ENCODE peak calls at places on chromosomes 3 and 15, in six cellular contexts. One of them, this sample, is unnamed.

GRCh38 chr3:133330542-133330941 is 69.3 kb upstream of the BFSP2 start:
- DNase-seq in naive thymus-derived CD4-positive, alpha-beta T cell: no peak
- DNase-seq in CD4-positive, alpha-beta memory T cell: no peak
- DNase-seq in fibroblast of lung: no peak
- DNase-seq in dorsolateral prefrontal cortex: no peak
- DNase-seq in transverse colon: no peak
- DNase-seq in this sample: no peak

GRCh38 chr3:133592843-133593242 is 19.4 kb downstream of the CDV3 start:
- DNase-seq in naive thymus-derived CD4-positive, alpha-beta T cell: no peak
- DNase-seq in transverse colon: peak
- DNase-seq in CD4-positive, alpha-beta memory T cell: no peak
- DNase-seq in dorsolateral prefrontal cortex: no peak
- DNase-seq in fibroblast of lung: no peak
- DNase-seq in this sample: no peak

GRCh38 chr3:175238848-175239247 is 379.7 kb downstream of the NAALADL2 start:
- DNase-seq in transverse colon: no peak
- DNase-seq in CD4-positive, alpha-beta memory T cell: no peak
- DNase-seq in fibroblast of lung: no peak
- DNase-seq in dorsolateral prefrontal cortex: no peak
- DNase-seq in naive thymus-derived CD4-positive, alpha-beta T cell: no peak
- DNase-seq in this sample: no peak

GRCh38 chr15:33278816-33279612 is 31.8 kb upstream of the RYR3 start:
- DNase-seq in naive thymus-derived CD4-positive, alpha-beta T cell: no peak
- DNase-seq in dorsolateral prefrontal cortex: no peak
- DNase-seq in transverse colon: no peak
- DNase-seq in CD4-positive, alpha-beta memory T cell: no peak
- DNase-seq in fibroblast of lung: peak
- DNase-seq in this sample: no peak

GRCh38 chr3:128431803-128432300 is 34.8 kb downstream of the DNAJB8 start:
- DNase-seq in dorsolateral prefrontal cortex: no peak
- DNase-seq in naive thymus-derived CD4-positive, alpha-beta T cell: no peak
- DNase-seq in fibroblast of lung: no peak
- DNase-seq in CD4-positive, alpha-beta memory T cell: no peak
- DNase-seq in transverse colon: no peak
- DNase-seq in this sample: no peak

GRCh38 chr15:42286445-42287029 is 13.3 kb upstream of the TMEM87A start:
- DNase-seq in transverse colon: no peak
- DNase-seq in fibroblast of lung: peak
- DNase-seq in CD4-positive, alpha-beta memory T cell: no peak
- DNase-seq in dorsolateral prefrontal cortex: no peak
- DNase-seq in naive thymus-derived CD4-positive, alpha-beta T cell: no peak
- DNase-seq in this sample: no peak

GRCh38 chr3:183518446-183519185 is 36.9 kb downstream of the KLHL6 start:
- DNase-seq in dorsolateral prefrontal cortex: no peak
- DNase-seq in transverse colon: no peak
- DNase-seq in CD4-positive, alpha-beta memory T cell: no peak
- DNase-seq in fibroblast of lung: no peak
- DNase-seq in naive thymus-derived CD4-positive, alpha-beta T cell: no peak
- DNase-seq in this sample: peak

GRCh38 chr15:76840830-76841460 is 64.2 kb downstream of the SCAPER start:
- DNase-seq in fibroblast of lung: peak
- DNase-seq in transverse colon: no peak
- DNase-seq in dorsolateral prefrontal cortex: no peak
- DNase-seq in naive thymus-derived CD4-positive, alpha-beta T cell: no peak
- DNase-seq in CD4-positive, alpha-beta memory T cell: no peak
- DNase-seq in this sample: peak

GRCh38 chr3:158953131-158953530 is 151.3 kb downstream of the MFSD1 start:
- DNase-seq in CD4-positive, alpha-beta memory T cell: no peak
- DNase-seq in fibroblast of lung: no peak
- DNase-seq in transverse colon: no peak
- DNase-seq in dorsolateral prefrontal cortex: no peak
- DNase-seq in naive thymus-derived CD4-positive, alpha-beta T cell: no peak
- DNase-seq in this sample: no peak

GRCh38 chr3:71400986-71401451 is 182.5 kb downstream of the FOXP1 start:
- DNase-seq in dorsolateral prefrontal cortex: no peak
- DNase-seq in transverse colon: no peak
- DNase-seq in fibroblast of lung: no peak
- DNase-seq in CD4-positive, alpha-beta memory T cell: no peak
- DNase-seq in naive thymus-derived CD4-positive, alpha-beta T cell: no peak
- DNase-seq in this sample: no peak

GRCh38 chr15:70328137-70329115 is 230.7 kb upstream of the TLE3 start:
- DNase-seq in fibroblast of lung: peak
- DNase-seq in naive thymus-derived CD4-positive, alpha-beta T cell: no peak
- DNase-seq in dorsolateral prefrontal cortex: no peak
- DNase-seq in transverse colon: peak
- DNase-seq in CD4-positive, alpha-beta memory T cell: no peak
- DNase-seq in this sample: no peak

GRCh38 chr3:101036676-101037075 is 43.5 kb upstream of the ABI3BP start:
- DNase-seq in CD4-positive, alpha-beta memory T cell: no peak
- DNase-seq in transverse colon: no peak
- DNase-seq in dorsolateral prefrontal cortex: no peak
- DNase-seq in fibroblast of lung: no peak
- DNase-seq in naive thymus-derived CD4-positive, alpha-beta T cell: no peak
- DNase-seq in this sample: no peak

GRCh38 chr3:128910006-128910405 is 30.6 kb downstream of the ACAD9 start:
- DNase-seq in naive thymus-derived CD4-positive, alpha-beta T cell: no peak
- DNase-seq in dorsolateral prefrontal cortex: no peak
- DNase-seq in CD4-positive, alpha-beta memory T cell: no peak
- DNase-seq in transverse colon: no peak
- DNase-seq in fibroblast of lung: no peak
- DNase-seq in this sample: no peak

GRCh38 chr3:117146571-117146970 is 437.0 kb downstream of the TUSC7 start:
- DNase-seq in naive thymus-derived CD4-positive, alpha-beta T cell: no peak
- DNase-seq in CD4-positive, alpha-beta memory T cell: no peak
- DNase-seq in dorsolateral prefrontal cortex: no peak
- DNase-seq in transverse colon: no peak
- DNase-seq in fibroblast of lung: no peak
- DNase-seq in this sample: no peak

GRCh38 chr3:189324538-189325138 is 152.9 kb downstream of the TPRG1 start:
- DNase-seq in fibroblast of lung: peak
- DNase-seq in transverse colon: peak
- DNase-seq in CD4-positive, alpha-beta memory T cell: peak
- DNase-seq in naive thymus-derived CD4-positive, alpha-beta T cell: peak
- DNase-seq in dorsolateral prefrontal cortex: no peak
- DNase-seq in this sample: peak

GRCh38 chr15:67547836-67548531 is 5.5 kb downstream of the MAP2K5 start:
- DNase-seq in dorsolateral prefrontal cortex: no peak
- DNase-seq in fibroblast of lung: peak
- DNase-seq in naive thymus-derived CD4-positive, alpha-beta T cell: no peak
- DNase-seq in transverse colon: no peak
- DNase-seq in CD4-positive, alpha-beta memory T cell: no peak
- DNase-seq in this sample: no peak

DNA sequence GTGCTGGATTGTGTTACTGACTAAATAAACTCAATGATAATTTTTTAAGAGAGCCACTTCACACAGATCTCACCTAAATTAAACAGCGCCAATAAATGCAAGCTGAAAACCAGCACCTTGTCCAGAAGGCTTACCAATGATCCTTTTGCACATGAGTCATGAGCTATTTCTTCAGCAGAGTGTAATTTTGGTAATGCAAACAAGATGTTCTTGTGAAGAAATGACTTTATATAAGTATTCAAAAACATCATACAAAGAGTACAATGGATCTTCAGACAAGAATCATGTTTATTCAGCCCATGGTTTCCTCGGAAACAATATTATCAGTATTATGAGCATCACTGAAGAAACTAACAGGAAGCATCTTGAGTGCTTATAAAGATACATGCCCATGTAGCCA is 263.8 kb upstream of the UBE2E2 start:
- DNase-seq in CD4-positive, alpha-beta memory T cell: no peak
- DNase-seq in fibroblast of lung: peak
- DNase-seq in naive thymus-derived CD4-positive, alpha-beta T cell: no peak
- DNase-seq in dorsolateral prefrontal cortex: no peak
- DNase-seq in transverse colon: no peak
- DNase-seq in this sample: no peak
- H3K27ac ChIP-seq in CD4-positive, alpha-beta memory T cell: no peak
- H3K27ac ChIP-seq in fibroblast of lung: no peak
- H3K27ac ChIP-seq in naive thymus-derived CD4-positive, alpha-beta T cell: no peak
- H3K27ac ChIP-seq in dorsolateral prefrontal cortex: peak
- H3K27ac ChIP-seq in transverse colon: no peak
- H3K27ac ChIP-seq in this sample: no peak

DNA sequence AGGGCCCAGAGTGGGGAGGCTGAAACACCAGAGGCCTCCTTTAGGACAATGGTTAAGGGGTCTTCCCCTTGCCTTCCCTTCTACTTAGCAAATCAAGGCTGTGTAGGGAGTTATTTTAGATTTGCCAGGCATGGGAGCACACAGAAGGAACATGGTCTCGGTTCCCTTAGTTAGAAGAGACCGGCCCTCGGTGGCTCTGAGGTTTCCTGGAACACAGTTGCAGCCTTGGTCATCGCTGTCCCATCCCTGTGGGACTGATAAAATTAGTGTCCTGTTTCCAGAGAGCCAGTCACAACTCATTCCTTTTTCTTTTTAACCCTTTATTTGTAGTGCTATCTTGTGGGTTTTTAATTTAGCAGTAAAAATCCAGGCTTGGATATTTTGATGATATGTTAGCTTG is 81.4 kb downstream of the CRTC3 start:
- DNase-seq in fibroblast of lung: no peak
- DNase-seq in naive thymus-derived CD4-positive, alpha-beta T cell: no peak
- DNase-seq in dorsolateral prefrontal cortex: no peak
- DNase-seq in CD4-positive, alpha-beta memory T cell: no peak
- DNase-seq in transverse colon: no peak
- DNase-seq in this sample: no peak
- H3K27ac ChIP-seq in fibroblast of lung: no peak
- H3K27ac ChIP-seq in naive thymus-derived CD4-positive, alpha-beta T cell: no peak
- H3K27ac ChIP-seq in dorsolateral prefrontal cortex: peak
- H3K27ac ChIP-seq in CD4-positive, alpha-beta memory T cell: no peak
- H3K27ac ChIP-seq in transverse colon: peak
- H3K27ac ChIP-seq in this sample: no peak

DNA sequence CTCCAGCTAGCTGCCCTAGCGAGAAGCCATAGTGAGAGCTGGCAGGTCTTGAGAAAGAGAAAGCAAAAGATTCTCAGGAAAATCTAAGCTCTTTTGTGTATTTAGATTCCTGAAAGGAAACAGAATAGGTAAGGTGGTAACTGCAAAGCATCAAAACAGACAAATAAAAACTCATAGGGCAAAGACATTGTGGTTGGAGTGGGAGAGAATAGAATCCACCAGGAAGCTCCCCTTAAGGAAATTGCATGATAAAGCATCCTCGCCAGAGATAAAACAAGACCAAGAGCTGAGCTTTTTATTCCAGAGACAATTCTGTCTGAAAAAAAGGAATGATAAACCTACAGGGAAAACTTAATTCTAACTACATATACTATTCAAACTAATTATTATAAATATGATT is 232.6 kb downstream of the SI start:
- DNase-seq in naive thymus-derived CD4-positive, alpha-beta T cell: no peak
- DNase-seq in CD4-positive, alpha-beta memory T cell: no peak
- DNase-seq in fibroblast of lung: no peak
- DNase-seq in transverse colon: no peak
- DNase-seq in dorsolateral prefrontal cortex: no peak
- DNase-seq in this sample: no peak
- H3K27ac ChIP-seq in naive thymus-derived CD4-positive, alpha-beta T cell: no peak
- H3K27ac ChIP-seq in CD4-positive, alpha-beta memory T cell: no peak
- H3K27ac ChIP-seq in fibroblast of lung: no peak
- H3K27ac ChIP-seq in transverse colon: no peak
- H3K27ac ChIP-seq in dorsolateral prefrontal cortex: no peak
- H3K27ac ChIP-seq in this sample: no peak

GRCh38 chr3:124315215-124316033 is 323.5 kb upstream of the ROPN1 start:
- DNase-seq in CD4-positive, alpha-beta memory T cell: no peak
- DNase-seq in fibroblast of lung: peak
- DNase-seq in naive thymus-derived CD4-positive, alpha-beta T cell: no peak
- DNase-seq in dorsolateral prefrontal cortex: no peak
- DNase-seq in transverse colon: no peak
- DNase-seq in this sample: no peak
- H3K27ac ChIP-seq in CD4-positive, alpha-beta memory T cell: no peak
- H3K27ac ChIP-seq in fibroblast of lung: no peak
- H3K27ac ChIP-seq in naive thymus-derived CD4-positive, alpha-beta T cell: no peak
- H3K27ac ChIP-seq in dorsolateral prefrontal cortex: no peak
- H3K27ac ChIP-seq in transverse colon: no peak
- H3K27ac ChIP-seq in this sample: no peak

GRCh38 chr3:29335921-29336320 is 55.0 kb downstream of the RBMS3 start:
- DNase-seq in transverse colon: no peak
- DNase-seq in naive thymus-derived CD4-positive, alpha-beta T cell: no peak
- DNase-seq in fibroblast of lung: peak
- DNase-seq in CD4-positive, alpha-beta memory T cell: no peak
- DNase-seq in dorsolateral prefrontal cortex: no peak
- DNase-seq in this sample: no peak

GRCh38 chr3:29335438-29335837 is 54.6 kb downstream of the RBMS3 start:
- DNase-seq in naive thymus-derived CD4-positive, alpha-beta T cell: no peak
- DNase-seq in transverse colon: peak
- DNase-seq in dorsolateral prefrontal cortex: no peak
- DNase-seq in fibroblast of lung: peak
- DNase-seq in CD4-positive, alpha-beta memory T cell: no peak
- DNase-seq in this sample: no peak

GRCh38 chr3:29331830-29332637 is 51.2 kb downstream of the RBMS3 start:
- DNase-seq in naive thymus-derived CD4-positive, alpha-beta T cell: no peak
- DNase-seq in dorsolateral prefrontal cortex: no peak
- DNase-seq in fibroblast of lung: no peak
- DNase-seq in CD4-positive, alpha-beta memory T cell: peak
- DNase-seq in transverse colon: no peak
- DNase-seq in this sample: no peak

GRCh38 chr3:29333520-29333919 is 52.6 kb downstream of the RBMS3 start:
- DNase-seq in naive thymus-derived CD4-positive, alpha-beta T cell: no peak
- DNase-seq in transverse colon: no peak
- DNase-seq in dorsolateral prefrontal cortex: no peak
- DNase-seq in CD4-positive, alpha-beta memory T cell: no peak
- DNase-seq in fibroblast of lung: no peak
- DNase-seq in this sample: no peak

DNA sequence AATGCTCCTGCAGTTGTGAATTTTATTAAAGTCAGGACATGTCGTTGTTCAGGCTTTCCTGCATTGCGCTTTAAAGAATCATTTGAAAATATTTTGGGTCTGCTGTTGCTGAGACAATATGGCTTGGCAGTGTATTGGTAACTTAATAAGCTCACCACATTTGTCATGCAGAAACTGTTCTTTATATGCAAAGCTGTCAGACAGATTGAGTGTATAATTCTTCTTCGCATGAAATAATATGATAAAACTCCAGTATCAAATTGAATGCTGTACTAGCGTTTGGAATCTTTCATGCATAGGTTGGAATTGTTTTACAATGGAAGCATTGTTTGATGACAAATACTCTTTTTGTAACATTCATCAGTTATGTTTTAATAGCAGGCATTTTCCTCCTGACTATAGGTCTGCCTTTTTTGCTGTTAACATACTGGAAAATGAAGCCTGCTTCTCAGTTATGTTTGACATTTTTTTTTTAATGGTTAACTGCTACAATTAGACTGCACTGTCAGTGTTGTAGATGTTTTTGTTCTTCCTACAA is 53.9 kb downstream of the RBMS3 start:
- DNase-seq in fibroblast of lung: no peak
- DNase-seq in naive thymus-derived CD4-positive, alpha-beta T cell: no peak
- DNase-seq in transverse colon: no peak
- DNase-seq in CD4-positive, alpha-beta memory T cell: no peak
- DNase-seq in dorsolateral prefrontal cortex: no peak
- DNase-seq in this sample: no peak
- H3K27ac ChIP-seq in fibroblast of lung: peak
- H3K27ac ChIP-seq in naive thymus-derived CD4-positive, alpha-beta T cell: no peak
- H3K27ac ChIP-seq in transverse colon: peak
- H3K27ac ChIP-seq in CD4-positive, alpha-beta memory T cell: no peak
- H3K27ac ChIP-seq in dorsolateral prefrontal cortex: peak
- H3K27ac ChIP-seq in this sample: no peak